ENCODE peak calls at places on chromosomes 13 and 19, in five cellular contexts. I is A549, S is K562, O is SK-N-SH, C is GM12878. R is an unnamed sample.

GRCh38 chr19:48203794-48204628 is 33.5 kb downstream of the ZSWIM9 start:
- DNase-seq in I (peak), S (peak), O (peak), C (peak), R (peak)

GRCh38 chr13:113584870-113585671 is 518 bp downstream of the TFDP1 start:
- DNase-seq in I (peak), S (peak), O (peak), C (no peak), R (no peak)

GRCh38 chr19:42250666-42251531 is 4.0 kb downstream of the ERF start:
- DNase-seq in I (no peak), S (no peak), O (peak), C (no peak), R (peak)

GRCh38 chr19:48660854-48661731 is 11.7 kb downstream of the NTN5 start:
- DNase-seq in I (peak), S (peak), O (peak), C (peak), R (peak)

GRCh38 chr13:19618925-19619324 is 14.5 kb upstream of the MPHOSPH8 start:
- DNase-seq in I (no peak), S (peak), O (peak), C (no peak), R (peak)

GRCh38 chr13:20425819-20426219 is 99.8 kb downstream of the CRYL1 start:
- DNase-seq in I (no peak), S (no peak), O (peak), C (no peak), R (no peak)

GRCh38 chr19:34676697-34677385 is at the start of gene SCGB2B2:
- DNase-seq in I (peak), S (no peak), O (peak), C (peak), R (no peak)

GRCh38 chr13:93146584-93147292 is 79.9 kb upstream of the GPC6 start:
- DNase-seq in I (no peak), S (no peak), O (no peak), C (no peak), R (peak)

GRCh38 chr13:110574161-110574560 is 12.6 kb upstream of the RAB20 start:
- DNase-seq in I (no peak), S (no peak), O (no peak), C (no peak), R (no peak)

GRCh38 chr13:48625396-48626076 is 28.2 kb upstream of the CYSLTR2 start:
- DNase-seq in I (no peak), S (no peak), O (no peak), C (no peak), R (no peak)

GRCh38 chr19:54133312-54133956 is 4.1 kb upstream of the CNOT3 start:
- DNase-seq in I (no peak), S (no peak), O (no peak), C (no peak), R (no peak)

GRCh38 chr19:10452726-10453620 is 32.6 kb downstream of the PDE4A start:
- DNase-seq in I (no peak), S (peak), O (peak), C (no peak), R (no peak)

GRCh38 chr19:35752746-35753350 is 4.0 kb downstream of the HSPB6 start:
- DNase-seq in I (no peak), S (no peak), O (no peak), C (no peak), R (no peak)

GRCh38 chr19:17526922-17527321 is 15.5 kb downstream of the PGLS start:
- DNase-seq in I (no peak), S (no peak), O (no peak), C (peak), R (no peak)

GRCh38 chr13:42041017-42041683 is 7.3 kb upstream of the DGKH start:
- DNase-seq in I (peak), S (peak), O (peak), C (peak), R (peak)

GRCh38 chr19:10113592-10113963 is 2.1 kb downstream of the P2RY11 start:
- DNase-seq in I (no peak), S (peak), O (peak), C (no peak), R (no peak)

GRCh38 chr19:32311371-32311770 is 34.0 kb upstream of the ZNF507 start:
- DNase-seq in I (no peak), S (no peak), O (no peak), C (no peak), R (no peak)

GRCh38 chr19:34731019-34731829 is 2.8 kb upstream of the ZNF181 start:
- DNase-seq in I (no peak), S (peak), O (no peak), C (no peak), R (no peak)

GRCh38 chr19:46513461-46514236 is 18.0 kb upstream of the PNMA8B start:
- DNase-seq in I (peak), S (peak), O (peak), C (no peak), R (peak)

GRCh38 chr13:25652764-25653163 is 281.0 kb downstream of the ATP8A2 start:
- DNase-seq in I (no peak), S (no peak), O (no peak), C (no peak), R (no peak)

GRCh38 chr19:56980864-56981263 is 138.9 kb upstream of the USP29 start:
- DNase-seq in I (no peak), S (no peak), O (no peak), C (no peak), R (no peak)

GRCh38 chr13:80957019-80957650 is 616.2 kb upstream of the SPRY2 start:
- DNase-seq in I (no peak), S (no peak), O (no peak), C (no peak), R (no peak)

GRCh38 chr13:48741377-48741776 is 87.6 kb downstream of the CYSLTR2 start:
- DNase-seq in I (no peak), S (no peak), O (peak), C (no peak), R (peak)

GRCh38 chr13:105665284-105665683 is 870.2 kb downstream of the EFNB2 start:
- DNase-seq in I (no peak), S (no peak), O (no peak), C (no peak), R (peak)

GRCh38 chr19:50311723-50312635 is 17.2 kb downstream of the KCNC3 start:
- DNase-seq in I (peak), S (peak), O (peak), C (no peak), R (no peak)

GRCh38 chr19:28614634-28615545 is 598.1 kb downstream of the UQCRFS1 start:
- DNase-seq in I (no peak), S (no peak), O (no peak), C (no peak), R (no peak)

GRCh38 chr13:65959305-65959704 is 1270.8 kb downstream of the PCDH9 start:
- DNase-seq in I (no peak), S (no peak), O (no peak), C (no peak), R (peak)

GRCh38 chr19:32291876-32292275 is 53.5 kb upstream of the ZNF507 start:
- DNase-seq in I (no peak), S (no peak), O (no peak), C (no peak), R (no peak)

GRCh38 chr13:101434486-101434885 is 18.0 kb upstream of the ITGBL1 start:
- DNase-seq in I (no peak), S (no peak), O (no peak), C (no peak), R (no peak)

GRCh38 chr13:23608704-23609413 is 38.6 kb downstream of the TNFRSF19 start:
- DNase-seq in I (no peak), S (no peak), O (peak), C (no peak), R (peak)

GRCh38 chr13:52061587-52061986 is 37.1 kb downstream of the UTP14C start:
- DNase-seq in I (no peak), S (no peak), O (no peak), C (no peak), R (no peak)

GRCh38 chr19:49475191-49475932 is 1.3 kb downstream of the FLT3LG start:
- DNase-seq in I (no peak), S (peak), O (no peak), C (no peak), R (no peak)

GRCh38 chr19:33624586-33625153 is 2.9 kb downstream of the CHST8 start:
- DNase-seq in I (no peak), S (no peak), O (no peak), C (no peak), R (no peak)

GRCh38 chr13:20197361-20197834 is 4.7 kb upstream of the GJB2 start:
- DNase-seq in I (peak), S (peak), O (peak), C (no peak), R (peak)

GRCh38 chr13:93344048-93344447 is 117.4 kb downstream of the GPC6 start:
- DNase-seq in I (no peak), S (no peak), O (no peak), C (no peak), R (no peak)

GRCh38 chr13:45276887-45277286 is 64.1 kb downstream of the TPT1 start:
- DNase-seq in I (no peak), S (no peak), O (no peak), C (no peak), R (no peak)

GRCh38 chr13:45282994-45283393 is 58.0 kb downstream of the TPT1 start:
- DNase-seq in I (no peak), S (no peak), O (no peak), C (no peak), R (no peak)

GRCh38 chr13:45278096-45278645 is 62.8 kb downstream of the TPT1 start:
- DNase-seq in I (no peak), S (no peak), O (no peak), C (no peak), R (no peak)

GRCh38 chr13:45280751-45281634 is 60.0 kb downstream of the TPT1 start:
- DNase-seq in I (peak), S (no peak), O (peak), C (no peak), R (peak)
- TF ChIP-seq RCOR1 in I (no peak), S (no peak), O (no peak), C (no peak), R (no peak)

GRCh38 chr19:584240-585001 is 5.3 kb upstream of the HCN2 start:
- DNase-seq in I (no peak), S (peak), O (peak), C (no peak), R (peak)
- TF ChIP-seq RAD21 in I (peak), S (peak), O (peak), C (peak), R (peak)

GRCh38 chr13:60286707-60287106 is 110.3 kb upstream of the TDRD3 start:
- DNase-seq in I (no peak), S (no peak), O (no peak), C (no peak), R (no peak)
- TF ChIP-seq RCOR1 in I (no peak), S (no peak), O (no peak), C (no peak), R (no peak)

GRCh38 chr13:99313941-99314340 is 6.7 kb upstream of the GPR183 start:
- DNase-seq in I (no peak), S (no peak), O (no peak), C (no peak), R (no peak)
- TF ChIP-seq RAD21 in I (no peak), S (no peak), O (no peak), C (no peak), R (no peak)

GRCh38 chr13:108270442-108270841 is 924 bp downstream of the TNFSF13B start:
- DNase-seq in I (no peak), S (no peak), O (peak), C (no peak), R (no peak)
- TF ChIP-seq RCOR1 in I (no peak), S (no peak), O (peak), C (no peak), R (no peak)

DNA sequence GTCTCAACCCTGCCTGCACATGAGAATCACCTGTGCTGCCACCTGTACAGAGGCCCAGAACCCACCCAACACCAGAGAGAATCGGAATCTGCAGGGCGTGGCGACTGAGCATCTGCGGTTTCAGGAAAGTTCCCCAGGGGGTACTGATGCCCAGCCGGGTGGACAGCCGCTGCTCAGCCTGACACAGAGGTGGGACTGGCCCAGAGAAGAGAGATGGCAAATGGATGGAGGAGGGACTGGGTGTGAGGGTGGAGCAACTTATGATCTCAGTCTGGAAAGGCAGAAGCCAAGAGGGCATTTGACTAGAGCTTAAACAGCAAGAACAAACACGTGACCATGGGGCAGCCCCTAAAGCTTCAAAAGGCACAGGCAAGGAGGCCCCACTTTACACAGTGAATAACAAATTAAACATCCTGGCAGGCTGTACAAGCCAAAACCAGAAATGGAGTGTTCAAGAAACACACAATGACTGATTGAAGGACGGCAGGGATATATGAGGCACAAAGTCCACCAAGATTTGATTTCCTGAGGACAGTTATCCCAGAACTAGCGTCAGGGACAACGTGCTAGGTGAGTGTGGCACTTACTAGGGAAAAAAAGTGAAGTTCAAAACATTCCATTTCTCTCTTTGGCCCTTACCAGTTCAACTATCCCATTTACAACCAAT is 3.1 kb downstream of the RANBP3 start:
- DNase-seq in I (no peak), S (no peak), O (no peak), C (peak), R (peak)
- TF ChIP-seq RAD21 in I (no peak), S (no peak), O (no peak), C (no peak), R (no peak)